ENCODE peak calls at places on chromosomes 13 and 19, in nine cellular contexts. S, H, Z, R, F, B, M, A and W are unnamed samples.

GRCh38 chr13:110347535-110348308 is 40.6 kb downstream of the COL4A2 start:
- DNase-seq in F (no peak), B (peak), A (peak), H (no peak), M (no peak), S (peak), Z (peak), R (no peak), W (peak)

GRCh38 chr19:14475251-14476073 is at the start of gene PTGER1:
- DNase-seq in Z (peak), F (peak), A (no peak), M (no peak), B (peak), H (no peak), S (no peak), R (no peak), W (no peak)

GRCh38 chr13:75494491-75494890 is 12.5 kb upstream of the TBC1D4 start:
- DNase-seq in M (no peak), Z (no peak), F (no peak), R (no peak), A (no peak), H (no peak), S (no peak), B (no peak), W (no peak)

GRCh38 chr19:14333101-14333871 is 48.0 kb upstream of the ADGRE5 start:
- DNase-seq in B (no peak), A (peak), R (no peak), F (peak), M (no peak), Z (peak), H (no peak), S (no peak), W (no peak)

GRCh38 chr13:37139356-37139755 is 33.9 kb upstream of the CSNK1A1L start:
- DNase-seq in F (no peak), H (no peak), S (no peak), A (no peak), M (no peak), R (no peak), B (no peak), Z (no peak), W (no peak)

GRCh38 chr13:110916671-110917142 is 1.8 kb upstream of the ANKRD10 start:
- DNase-seq in A (no peak), B (peak), S (no peak), F (no peak), R (no peak), M (no peak), Z (no peak), H (no peak), W (no peak)

GRCh38 chr13:25037057-25037813 is 58.7 kb upstream of the PABPC3 start:
- DNase-seq in M (peak), H (peak), B (peak), Z (peak), S (no peak), R (peak), A (no peak), F (peak), W (no peak)

GRCh38 chr13:25137624-25137892 is 34.5 kb downstream of the AMER2 start:
- DNase-seq in M (no peak), F (no peak), R (no peak), H (no peak), A (no peak), S (no peak), Z (peak), B (no peak), W (no peak)

GRCh38 chr13:27980280-27980998 is 8.1 kb downstream of the URAD start:
- DNase-seq in H (no peak), F (no peak), R (no peak), Z (no peak), A (no peak), B (no peak), S (no peak), M (no peak), W (no peak)

GRCh38 chr13:44373601-44374347 is at the start of gene SERP2:
- DNase-seq in B (no peak), S (no peak), F (peak), M (no peak), R (no peak), A (peak), Z (peak), H (no peak), W (no peak)

GRCh38 chr19:14061081-14061749 is 661 bp downstream of the PALM3 start:
- DNase-seq in F (no peak), B (no peak), A (no peak), Z (no peak), M (no peak), S (no peak), R (no peak), H (no peak), W (no peak)

GRCh38 chr13:25330541-25330940 is 29.1 kb downstream of the NUP58 start:
- DNase-seq in F (no peak), A (no peak), M (no peak), S (no peak), B (peak), Z (no peak), R (no peak), H (no peak), W (no peak)

GRCh38 chr19:54959840-54960239 is 6.3 kb upstream of the NLRP2 start:
- DNase-seq in R (no peak), H (peak), B (no peak), F (no peak), A (no peak), S (no peak), M (no peak), Z (no peak), W (no peak)

GRCh38 chr19:3751236-3751635 is 10.3 kb downstream of the APBA3 start:
- DNase-seq in Z (no peak), H (no peak), S (no peak), F (no peak), B (no peak), M (no peak), A (no peak), R (no peak), W (no peak)

GRCh38 chr13:112892759-112893569 is 76.0 kb upstream of the MCF2L start:
- DNase-seq in A (no peak), R (no peak), H (no peak), Z (peak), S (no peak), F (no peak), B (no peak), M (no peak), W (no peak)

GRCh38 chr19:10226376-10227214 is 4.5 kb downstream of the S1PR2 start:
- DNase-seq in A (peak), Z (no peak), R (no peak), H (no peak), F (no peak), S (no peak), M (no peak), B (no peak), W (no peak)

GRCh38 chr19:31346184-31346583 is 3.1 kb downstream of the TSHZ3 start:
- DNase-seq in Z (no peak), M (no peak), H (no peak), A (no peak), B (no peak), S (no peak), R (no peak), F (no peak), W (no peak)

GRCh38 chr19:33890569-33890968 is 93.9 kb downstream of the KCTD15 start:
- DNase-seq in R (no peak), Z (no peak), H (no peak), F (no peak), S (no peak), M (no peak), A (no peak), B (no peak), W (no peak)

GRCh38 chr19:33891773-33892172 is 95.1 kb downstream of the KCTD15 start:
- DNase-seq in Z (no peak), M (no peak), R (no peak), B (no peak), S (no peak), H (no peak), A (no peak), F (no peak), W (no peak)

GRCh38 chr19:33898062-33898677 is 101.5 kb downstream of the KCTD15 start:
- DNase-seq in B (no peak), S (no peak), F (no peak), Z (no peak), R (no peak), M (no peak), A (no peak), H (no peak), W (no peak)

GRCh38 chr19:33894787-33895186 is 98.1 kb downstream of the KCTD15 start:
- DNase-seq in B (no peak), H (no peak), F (no peak), Z (no peak), R (no peak), S (no peak), M (no peak), A (no peak), W (no peak)

DNA sequence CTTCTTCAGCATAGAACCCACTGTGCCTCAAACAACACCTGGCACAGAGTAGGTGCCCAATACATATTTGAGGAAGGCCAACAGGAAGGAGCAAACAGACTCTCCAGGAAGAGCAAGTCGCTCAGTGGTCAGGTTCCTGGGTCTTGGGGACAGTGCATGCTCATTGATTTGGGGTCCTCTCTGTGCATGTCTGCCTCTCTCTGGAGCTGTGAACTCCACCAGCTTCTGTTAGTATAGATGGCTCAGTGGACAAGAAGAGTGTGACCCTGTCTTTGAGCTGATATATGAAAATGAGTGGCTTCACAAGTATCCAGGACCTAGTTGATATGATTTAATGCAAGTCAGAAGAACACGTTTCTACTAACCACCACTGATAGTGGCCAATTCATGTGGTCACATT is 98.7 kb downstream of the KCTD15 start:
- DNase-seq in B (no peak), M (no peak), Z (no peak), A (no peak), R (no peak), S (no peak), H (no peak), F (no peak), W (no peak)
- H3K27ac ChIP-seq in B (no peak), M (no peak), Z (no peak), A (no peak), R (no peak), S (no peak), H (no peak), F (no peak), W (no peak)

DNA sequence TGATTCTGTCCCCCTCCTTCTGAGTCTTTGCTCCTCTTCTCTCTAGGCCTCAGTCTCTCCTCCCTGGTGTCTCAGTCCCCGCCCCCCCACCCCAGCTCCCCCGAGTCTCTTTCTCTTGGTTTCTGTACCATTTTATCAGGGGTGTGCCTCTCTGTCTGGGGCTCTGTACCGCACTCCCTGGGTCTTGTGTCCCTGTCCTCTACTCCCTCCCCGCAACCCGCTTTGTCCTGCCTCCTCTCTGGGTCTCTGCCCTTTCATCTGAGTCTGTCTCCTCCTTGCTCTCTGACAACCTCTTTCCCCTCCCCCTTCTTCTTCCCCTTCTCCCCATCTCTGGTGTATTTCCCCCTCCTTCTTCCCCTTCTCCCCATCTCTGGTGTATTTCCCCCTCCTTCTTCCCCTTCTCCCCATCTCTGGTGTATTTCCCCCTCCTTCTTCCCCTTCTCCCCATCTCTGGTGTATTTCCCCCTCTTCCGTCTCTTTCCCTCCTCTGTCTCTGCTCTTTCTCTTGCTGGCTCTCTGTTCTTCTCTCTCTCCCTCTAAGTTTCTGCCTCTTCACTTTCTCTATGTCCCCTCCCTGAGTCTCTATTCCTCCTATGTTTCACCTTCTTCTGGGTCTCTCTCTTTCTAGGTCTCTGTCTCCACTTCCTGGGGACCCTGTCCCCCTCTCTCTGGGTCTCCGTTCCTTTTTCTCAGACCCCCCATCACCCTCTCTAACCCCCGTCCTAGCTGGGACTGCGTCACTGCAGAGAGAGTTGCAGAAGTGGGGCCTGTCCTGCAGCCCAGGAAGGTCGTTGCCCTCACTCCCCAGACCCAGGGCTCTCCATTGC is 2.2 kb upstream of the KCNC3 start:
- DNase-seq in A (no peak), Z (peak), F (no peak), R (no peak), B (no peak), M (no peak), S (no peak), H (no peak), W (no peak)
- H3K27ac ChIP-seq in A (peak), Z (peak), F (peak), R (no peak), B (no peak), M (peak), S (no peak), H (peak), W (no peak)

GRCh38 chr19:13024958-13025653 is 29.8 kb downstream of the NFIX start:
- DNase-seq in S (no peak), F (no peak), R (no peak), M (no peak), A (no peak), Z (peak), B (peak), H (no peak), W (no peak)
- H3K27ac ChIP-seq in S (peak), F (no peak), R (peak), M (no peak), A (peak), Z (no peak), B (peak), H (no peak), W (peak)

DNA sequence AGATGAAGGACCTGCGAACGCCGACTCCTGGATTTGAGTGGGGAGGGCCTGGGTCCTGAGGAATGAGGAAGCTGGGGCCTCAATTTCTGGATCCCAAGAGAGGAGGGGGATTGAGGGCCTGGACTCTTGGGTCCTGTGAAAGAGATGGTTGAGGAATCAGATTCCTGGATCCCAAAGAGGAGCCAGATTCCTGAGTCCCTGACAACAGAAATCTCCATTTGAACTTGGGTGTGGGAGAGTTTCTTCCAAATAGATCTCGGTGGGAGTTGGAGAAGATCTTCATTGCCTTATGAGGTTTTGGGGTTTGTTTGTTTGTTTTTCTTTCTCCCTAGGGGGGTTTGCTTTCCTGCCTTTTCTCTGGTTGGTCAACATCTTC is 624 bp downstream of the PSENEN start:
- DNase-seq in H (no peak), Z (no peak), R (no peak), M (no peak), S (no peak), F (no peak), A (no peak), B (no peak), W (no peak)
- H3K27ac ChIP-seq in H (peak), Z (no peak), R (peak), M (peak), S (peak), F (peak), A (peak), B (peak), W (peak)

GRCh38 chr13:97234742-97235141 is 12.6 kb downstream of the MBNL2 start:
- DNase-seq in B (no peak), A (no peak), Z (no peak), S (no peak), R (no peak), M (no peak), F (no peak), H (no peak), W (no peak)
- H3K27ac ChIP-seq in B (no peak), A (peak), Z (no peak), S (no peak), R (no peak), M (no peak), F (no peak), H (no peak), W (no peak)

GRCh38 chr13:31927219-31927653 is 104.3 kb upstream of the FRY start:
- DNase-seq in M (no peak), R (no peak), H (no peak), Z (peak), B (no peak), S (no peak), A (no peak), F (no peak), W (no peak)

GRCh38 chr13:31929031-31929770 is 102.4 kb upstream of the FRY start:
- DNase-seq in A (no peak), B (no peak), M (no peak), R (no peak), S (no peak), H (no peak), F (no peak), Z (no peak), W (no peak)

GRCh38 chr13:31930490-31930889 is 101.1 kb upstream of the FRY start:
- DNase-seq in M (no peak), H (no peak), Z (no peak), F (no peak), B (no peak), S (no peak), A (no peak), R (no peak), W (no peak)

GRCh38 chr13:31925079-31925478 is 106.5 kb upstream of the FRY start:
- DNase-seq in R (no peak), F (no peak), A (no peak), Z (no peak), M (no peak), S (no peak), H (no peak), B (no peak), W (no peak)

GRCh38 chr13:31930901-31931522 is 100.6 kb upstream of the FRY start:
- DNase-seq in Z (peak), S (no peak), A (no peak), H (no peak), F (no peak), M (no peak), B (no peak), R (no peak), W (no peak)
- H3K27ac ChIP-seq in Z (no peak), S (no peak), A (no peak), H (no peak), F (no peak), M (no peak), B (no peak), R (no peak), W (no peak)

GRCh38 chr13:73870970-73871935 is 263.0 kb downstream of the KLF12 start:
- DNase-seq in F (no peak), M (peak), S (no peak), H (no peak), B (no peak), A (no peak), Z (peak), R (no peak), W (no peak)

GRCh38 chr13:73865027-73865426 is 269.2 kb downstream of the KLF12 start:
- DNase-seq in M (no peak), S (no peak), F (no peak), B (no peak), Z (no peak), R (no peak), H (no peak), A (no peak), W (no peak)

GRCh38 chr13:73874460-73874859 is 259.7 kb downstream of the KLF12 start:
- DNase-seq in A (no peak), F (no peak), B (no peak), M (no peak), S (no peak), H (no peak), R (no peak), Z (no peak), W (no peak)

GRCh38 chr13:73872397-73872796 is 261.8 kb downstream of the KLF12 start:
- DNase-seq in A (no peak), H (no peak), M (no peak), Z (no peak), R (no peak), F (no peak), B (no peak), S (no peak), W (no peak)

DNA sequence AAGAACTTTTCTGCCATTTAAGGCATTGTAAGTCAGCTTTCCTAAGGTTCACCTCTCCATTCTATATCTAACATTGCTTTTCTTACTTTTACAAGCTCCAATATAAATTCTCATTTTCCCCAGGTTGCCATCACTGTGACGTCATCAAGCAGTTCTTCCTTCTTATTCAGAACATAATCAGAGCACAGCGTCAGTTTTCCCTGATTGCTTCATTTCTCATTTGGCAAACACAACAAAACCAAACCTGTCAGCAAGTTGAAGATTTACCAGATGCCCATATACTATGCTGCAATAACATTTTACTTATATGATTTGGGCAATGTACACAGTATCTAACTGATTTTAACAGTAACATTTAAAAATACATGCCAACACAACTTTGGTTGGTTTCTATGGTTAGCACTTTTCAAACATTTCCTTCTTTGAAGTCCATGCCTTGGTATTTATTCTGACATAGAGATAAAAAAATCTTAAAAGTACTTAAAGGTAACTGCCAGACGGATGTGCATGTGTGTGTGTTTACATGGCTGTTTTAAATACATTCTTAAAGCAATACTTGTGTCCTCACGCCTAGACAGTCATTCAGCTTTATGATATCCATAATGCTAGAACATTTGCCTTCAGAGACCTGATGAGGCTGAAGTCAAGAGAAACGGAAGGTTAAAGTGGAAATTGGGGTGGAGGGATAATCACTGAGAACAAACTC is 264.0 kb downstream of the KLF12 start:
- DNase-seq in Z (no peak), H (no peak), R (no peak), B (no peak), A (no peak), S (no peak), M (peak), F (no peak), W (peak)
- H3K27ac ChIP-seq in Z (no peak), H (no peak), R (no peak), B (no peak), A (no peak), S (no peak), M (no peak), F (no peak), W (no peak)

GRCh38 chr19:16326401-16327130 is 1.9 kb downstream of the KLF2 start:
- DNase-seq in A (no peak), F (no peak), B (no peak), H (peak), M (peak), Z (peak), S (no peak), R (no peak), W (no peak)
- H3K27ac ChIP-seq in A (peak), F (no peak), B (no peak), H (peak), M (peak), Z (no peak), S (peak), R (no peak), W (no peak)

GRCh38 chr19:37251308-37252229 is 33.6 kb downstream of the ZNF383 start:
- DNase-seq in S (peak), H (no peak), Z (peak), A (peak), R (peak), M (no peak), F (no peak), B (peak), W (peak)
- H3K27ac ChIP-seq in S (no peak), H (no peak), Z (no peak), A (peak), R (no peak), M (no peak), F (no peak), B (no peak), W (no peak)

GRCh38 chr19:36100476-36100875 is 10.5 kb upstream of the OVOL3 start:
- DNase-seq in B (no peak), M (no peak), R (no peak), S (no peak), A (peak), H (no peak), F (peak), Z (no peak), W (no peak)
- H3K27ac ChIP-seq in B (no peak), M (no peak), R (no peak), S (no peak), A (peak), H (no peak), F (peak), Z (no peak), W (no peak)